ENCODE peak calls at places on chromosomes 11 and 22, in six cellular contexts. N, P, F, L, G and C are unnamed samples.

GRCh38 chr11:13368041-13368446 is 90.5 kb downstream of the BMAL1 start:
- DNase-seq in P (no peak), N (no peak), F (no peak), G (peak; percentile 9), L (no peak), C (no peak)

GRCh38 chr11:44681698-44682097 is 45.1 kb upstream of the TSPAN18 start:
- DNase-seq in L (no peak), N (no peak), G (no peak), P (no peak), F (peak; percentile 80), C (peak; percentile 34)

GRCh38 chr11:131674051-131674755 is 303.8 kb downstream of the NTM start:
- DNase-seq in P (no peak), F (peak; percentile 62), G (peak; percentile 21), N (peak; percentile 31), L (peak; percentile 63), C (peak; percentile 64)

GRCh38 chr22:21917206-21917958 is 35.3 kb downstream of the PPM1F start:
- DNase-seq in P (no peak), L (no peak), N (no peak), G (peak; percentile 16), F (no peak), C (peak; percentile 16)

GRCh38 chr22:45072322-45072903 is 62.6 kb upstream of the PHF21B start:
- DNase-seq in P (no peak), F (no peak), N (peak; percentile 71), G (no peak), L (peak; percentile 21), C (no peak)

GRCh38 chr11:35089724-35090505 is 49.1 kb upstream of the CD44 start:
- DNase-seq in L (no peak), P (peak; percentile 60), G (no peak), N (no peak), F (no peak), C (no peak)

GRCh38 chr11:110303414-110303826 is 7.0 kb upstream of the RDX start:
- DNase-seq in G (peak; percentile 70), L (no peak), N (no peak), F (no peak), P (no peak), C (no peak)

GRCh38 chr22:44648085-44648820 is 53.8 kb upstream of the PRR5 start:
- DNase-seq in L (no peak), G (no peak), F (no peak), P (no peak), N (no peak), C (no peak)

GRCh38 chr11:88521354-88522310 is 184.1 kb upstream of the CTSC start:
- DNase-seq in N (no peak), G (no peak), F (no peak), P (no peak), L (no peak), C (no peak)

GRCh38 chr11:88469828-88470227 is 132.3 kb upstream of the CTSC start:
- DNase-seq in P (no peak), L (no peak), F (no peak), G (no peak), N (no peak), C (no peak)

GRCh38 chr11:93570759-93571413 is 27.7 kb upstream of the SMCO4 start:
- DNase-seq in N (peak; percentile 35), F (no peak), L (no peak), P (no peak), G (peak; percentile 90), C (peak; percentile 32)

GRCh38 chr22:31488988-31489617 is 539 bp downstream of the EIF4ENIF1 start:
- DNase-seq in L (peak; percentile 43), P (no peak), G (no peak), N (no peak), F (peak; percentile 52), C (peak; percentile 60)

GRCh38 chr11:36492724-36493304 is 17.3 kb downstream of the TRAF6 start:
- DNase-seq in N (peak; percentile 48), P (no peak), F (peak; percentile 68), L (peak; percentile 45), G (peak; percentile 35), C (peak; percentile 70)

GRCh38 chr11:66328307-66329144 is 7.7 kb downstream of the RIN1 start:
- DNase-seq in P (no peak), N (peak; percentile 78), F (peak; percentile 67), G (peak; percentile 71), L (peak; percentile 86), C (peak; percentile 91)

GRCh38 chr11:65133724-65134123 is 595 bp downstream of the SYVN1 start:
- DNase-seq in F (peak; percentile 40), L (no peak), N (no peak), G (no peak), P (no peak), C (no peak)

GRCh38 chr11:64331569-64332371 is 8.2 kb upstream of the CCDC88B start:
- DNase-seq in L (peak; percentile 76), G (peak; percentile 69), N (peak; percentile 93), F (peak; percentile 74), P (peak; percentile 80), C (peak; percentile 95)

GRCh38 chr11:66492161-66492865 is 12.1 kb downstream of the DPP3 start:
- DNase-seq in L (no peak), G (no peak), F (no peak), P (no peak), N (no peak), C (no peak)

GRCh38 chr11:46380340-46381045 is 976 bp upstream of the MDK start:
- DNase-seq in F (peak; percentile 67), G (peak; percentile 78), P (no peak), L (peak; percentile 90), N (no peak), C (peak; percentile 75)

GRCh38 chr11:107563702-107564101 is 1.8 kb downstream of the ALKBH8 start:
- DNase-seq in N (peak; percentile 26), G (peak; percentile 29), F (peak; percentile 69), P (no peak), L (peak; percentile 45), C (peak; percentile 72)

GRCh38 chr11:68282861-68283230 is 11.1 kb upstream of the C11orf24 start:
- DNase-seq in G (no peak), L (no peak), F (no peak), P (no peak), N (no peak), C (no peak)
- TF ChIP-seq MYC in G (no peak), L (no peak), F (no peak), P (no peak), N (no peak), C (no peak)

GRCh38 chr22:42428760-42429159 is 3.4 kb downstream of the NFAM1 start:
- DNase-seq in L (no peak), F (no peak), N (no peak), P (no peak), G (no peak), C (no peak)
- TF ChIP-seq POLR2A in L (no peak), F (no peak), N (no peak), P (no peak), G (no peak), C (no peak)

GRCh38 chr11:2186669-2187266 is 15.2 kb upstream of the TH start:
- DNase-seq in L (no peak), P (no peak), F (peak; percentile 11), N (peak; percentile 76), G (peak; percentile 59), C (peak; percentile 63)
- TF ChIP-seq MAX in L (no peak), P (no peak), F (no peak), N (peak; percentile 92), G (peak; percentile 66), C (peak; percentile 92)

GRCh38 chr22:30309981-30310672 is 16.6 kb downstream of the TBC1D10A start:
- DNase-seq in F (no peak), G (no peak), N (no peak), P (peak; percentile 58), L (no peak), C (peak; percentile 29)

GRCh38 chr22:30314918-30315317 is 11.8 kb downstream of the TBC1D10A start:
- DNase-seq in F (no peak), L (no peak), N (no peak), G (no peak), P (peak; percentile 66), C (no peak)

GRCh38 chr22:30310881-30311771 is 15.6 kb downstream of the TBC1D10A start:
- DNase-seq in L (no peak), F (no peak), N (no peak), G (no peak), P (no peak), C (no peak)

GRCh38 chr22:30313527-30314385 is 13.0 kb downstream of the TBC1D10A start:
- DNase-seq in L (no peak), F (no peak), N (no peak), G (no peak), P (no peak), C (no peak)

DNA sequence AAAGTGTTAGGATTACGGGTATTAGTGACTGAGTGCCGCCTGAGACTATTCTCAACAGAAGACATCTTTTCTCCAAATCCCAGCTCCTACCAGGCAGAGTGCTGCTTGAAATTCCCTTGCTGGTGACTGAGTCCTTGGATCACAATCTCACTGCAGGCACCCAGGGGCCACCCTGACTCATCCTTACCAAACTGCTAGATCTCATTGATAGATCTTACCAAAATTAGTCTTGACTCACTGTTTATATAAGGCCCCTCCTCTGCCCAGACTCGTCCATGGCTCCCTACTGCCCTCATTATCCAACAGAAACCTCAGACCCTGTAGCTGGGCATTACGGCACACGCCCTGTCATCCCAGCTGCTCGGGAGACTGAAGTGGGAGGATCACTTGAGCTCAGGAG is 14.7 kb downstream of the TBC1D10A start:
- DNase-seq in G (no peak), P (no peak), L (no peak), N (no peak), F (no peak), C (no peak)
- TF ChIP-seq MYC in G (no peak), P (no peak), L (no peak), N (no peak), F (no peak), C (no peak)

GRCh38 chr11:77637345-77638165 is at the start of gene CLNS1A:
- DNase-seq in L (peak; percentile 81), F (peak; percentile 90), N (peak; percentile 67), P (peak; percentile 68), G (peak; percentile 87), C (peak; percentile 99)
- TF ChIP-seq POLR2A in L (peak; percentile 97), F (peak; percentile 90), N (peak; percentile 92), P (peak; percentile 99), G (peak; percentile 89), C (peak; percentile 96)

DNA sequence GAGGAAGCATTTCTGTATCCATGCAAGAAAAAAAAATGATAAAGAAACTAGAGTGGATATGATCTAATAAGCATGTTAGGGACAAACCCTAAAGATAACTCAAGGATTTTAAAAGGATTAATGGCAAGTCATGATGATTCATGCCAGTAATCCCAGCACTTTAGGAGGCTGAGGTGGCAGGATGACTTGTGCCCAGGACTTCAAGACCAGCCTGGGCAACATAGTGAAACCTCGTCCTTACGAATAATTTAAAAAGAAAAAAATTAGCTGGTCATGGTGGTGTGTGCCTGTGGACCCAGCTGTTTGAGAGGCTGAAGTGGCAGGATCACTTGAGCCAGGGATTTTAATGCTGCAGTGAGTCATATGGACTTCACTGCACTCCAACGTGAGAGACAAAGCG is 145.5 kb upstream of the BLID start:
- DNase-seq in P (no peak), F (no peak), G (no peak), L (no peak), N (no peak), C (no peak)
- TF ChIP-seq MAX in P (no peak), F (no peak), G (no peak), L (no peak), N (no peak), C (no peak)